ENCODE peak calls at places on chromosomes 4 and X, in nine cellular contexts. B is adrenal gland, W is A549, S is IMR-90, F is heart left ventricle, X is prostate gland, U is breast epithelium, D is Peyer's patch, I is lower leg skin. R is an unnamed sample.
A peak's percentile ranks its signal among the peaks of the same experiment; 100 is the strongest.

GRCh38 chrX:8404443-8404842 is 60.2 kb upstream of the VCX3B start:
- DNase-seq in I (no peak), X (peak; percentile 42), F (no peak), B (peak; percentile 18), S (no peak), U (no peak), D (no peak), W (no peak), R (no peak)

GRCh38 chrX:151082077-151082948 is 94.1 kb upstream of the GPR50 start:
- DNase-seq in U (peak; percentile 57), X (peak; percentile 14), S (peak; percentile 22), B (peak; percentile 64), W (peak; percentile 51), F (peak; percentile 76), D (peak; percentile 29), I (peak; percentile 19), R (peak; percentile 43)

GRCh38 chr4:181619651-181620050 is 623.6 kb upstream of the TENM3 start:
- DNase-seq in W (no peak), D (no peak), F (no peak), X (no peak), U (no peak), B (no peak), S (no peak), I (no peak), R (no peak)

GRCh38 chr4:2289955-2290333 is 28.0 kb upstream of the MXD4 start:
- DNase-seq in B (no peak), U (peak; percentile 40), X (no peak), W (no peak), I (no peak), S (no peak), F (peak; percentile 60), D (no peak), R (no peak)

GRCh38 chr4:176034936-176035335 is 30.7 kb upstream of the WDR17 start:
- DNase-seq in D (no peak), I (no peak), W (no peak), S (no peak), X (no peak), F (no peak), B (no peak), U (no peak), R (no peak)

GRCh38 chrX:112473654-112474053 is 206.1 kb downstream of the LHFPL1 start:
- DNase-seq in I (no peak), D (no peak), B (no peak), F (no peak), U (no peak), S (no peak), W (no peak), X (no peak), R (no peak)

GRCh38 chrX:100654256-100654655 is 10.3 kb downstream of the SRPX2 start:
- DNase-seq in S (peak; percentile 32), I (no peak), X (no peak), U (no peak), F (no peak), D (no peak), B (no peak), W (peak; percentile 47), R (no peak)

GRCh38 chr4:98620087-98620784 is 38.2 kb downstream of the TSPAN5 start:
- DNase-seq in I (no peak), W (no peak), B (no peak), U (no peak), X (no peak), F (no peak), D (no peak), S (no peak), R (no peak)

GRCh38 chr4:160143574-160143973 is 1040.7 kb downstream of the RAPGEF2 start:
- DNase-seq in U (no peak), B (no peak), W (no peak), S (no peak), D (no peak), F (no peak), I (no peak), X (no peak), R (no peak)

GRCh38 chrX:146481735-146482134 is 327.8 kb upstream of the CXorf51B start:
- DNase-seq in I (no peak), D (no peak), U (no peak), F (no peak), S (no peak), W (no peak), X (no peak), B (no peak), R (no peak)

GRCh38 chr4:77146426-77147399 is 10.3 kb upstream of the CCNG2 start:
- DNase-seq in I (no peak), F (no peak), W (peak; percentile 15), X (peak; percentile 52), D (no peak), B (no peak), U (no peak), S (no peak), R (no peak)

DNA sequence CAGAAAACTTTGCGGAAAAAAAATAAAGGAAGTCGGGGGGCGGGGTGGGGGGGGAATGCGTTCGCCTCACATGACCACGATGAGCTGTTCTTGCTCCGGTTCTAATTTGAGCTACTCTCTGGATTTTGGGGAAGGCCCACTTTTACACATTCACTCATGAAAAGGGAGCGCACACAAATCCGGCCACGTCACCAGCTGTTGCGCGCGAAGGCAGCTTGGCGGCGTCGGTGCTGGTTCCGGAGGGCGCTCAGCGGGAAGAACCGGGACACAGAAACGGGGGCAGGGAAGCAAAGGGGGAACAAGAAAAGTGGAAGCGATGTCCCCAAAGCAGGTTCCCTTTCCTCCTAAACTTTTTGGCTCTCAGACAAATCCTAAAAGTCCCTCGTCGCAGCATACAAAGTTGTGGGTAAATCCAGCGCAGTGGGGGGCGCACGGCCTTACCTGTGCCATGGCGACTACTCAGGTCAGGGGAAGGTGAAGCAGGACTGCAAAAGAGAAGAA is 590 bp downstream of the ANXA5 start:
- DNase-seq in I (peak; percentile 75), D (peak; percentile 67), F (peak; percentile 91), W (peak; percentile 63), X (peak; percentile 62), B (peak; percentile 88), U (peak; percentile 60), S (peak; percentile 85), R (no peak)
- TF ChIP-seq POLR2A in I (no peak), D (no peak), F (no peak), W (no peak), X (no peak), B (peak; percentile 67), U (no peak), S (peak; percentile 51), R (no peak)

GRCh38 chr4:56463711-56464110 is 3.7 kb upstream of the SRP72 start:
- DNase-seq in U (no peak), W (no peak), D (no peak), B (no peak), F (no peak), S (no peak), I (no peak), X (no peak), R (no peak)
- TF ChIP-seq POLR2A in U (no peak), W (no peak), D (no peak), B (no peak), F (no peak), S (no peak), I (no peak), X (no peak), R (no peak)

DNA sequence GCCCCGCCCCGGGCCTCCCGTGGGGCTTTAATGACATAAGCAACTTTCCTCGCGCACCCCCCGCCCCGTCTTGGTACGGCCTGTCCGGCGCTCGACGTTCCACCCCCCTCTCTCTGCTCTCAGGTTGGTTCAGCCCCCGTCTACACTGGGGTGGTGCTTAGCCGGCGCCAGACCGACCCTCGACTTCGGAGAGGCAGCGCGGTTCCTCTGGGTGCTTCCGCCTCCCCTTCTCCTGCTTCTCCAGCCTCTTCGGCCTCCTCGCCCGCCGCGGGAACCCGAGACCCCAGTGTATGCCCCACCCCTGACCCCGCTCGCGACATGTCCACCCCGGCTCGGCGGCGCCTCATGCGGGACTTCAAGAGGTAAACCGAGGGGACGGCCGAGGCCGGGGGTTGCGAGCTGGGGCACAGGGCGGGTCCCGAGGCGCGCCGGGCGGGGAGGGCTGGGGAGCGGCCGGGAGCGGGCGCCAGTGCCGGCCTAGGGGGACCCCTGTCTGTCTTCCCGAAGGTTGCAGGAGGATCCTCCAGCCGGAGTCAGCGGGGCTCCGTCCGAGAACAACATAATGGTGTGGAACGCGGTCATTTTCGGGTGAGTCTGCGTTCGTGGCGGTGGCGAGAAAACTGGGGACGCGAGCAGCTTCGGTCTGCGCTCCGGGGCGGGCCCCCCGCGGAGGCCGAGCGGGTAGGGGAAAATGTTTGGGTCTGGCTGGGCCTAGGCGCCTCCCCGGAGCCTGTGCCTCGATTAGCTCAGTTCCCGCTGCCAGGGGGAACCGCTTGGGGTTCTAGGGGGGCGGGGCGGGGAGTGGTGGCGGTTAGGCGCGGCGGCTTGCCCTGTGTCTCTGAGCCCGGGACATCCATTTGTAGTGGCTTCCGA is at the start of gene UBE2A:
- DNase-seq in S (peak; percentile 87), U (peak; percentile 79), W (peak; percentile 95), D (peak; percentile 90), I (peak; percentile 79), X (peak; percentile 82), F (peak; percentile 93), B (peak; percentile 92), R (peak; percentile 81)
- TF ChIP-seq POLR2A in S (peak; percentile 96), U (no peak), W (peak; percentile 95), D (peak; percentile 85), I (no peak), X (peak; percentile 61), F (peak; percentile 2), B (peak; percentile 85), R (peak; percentile 96)

DNA sequence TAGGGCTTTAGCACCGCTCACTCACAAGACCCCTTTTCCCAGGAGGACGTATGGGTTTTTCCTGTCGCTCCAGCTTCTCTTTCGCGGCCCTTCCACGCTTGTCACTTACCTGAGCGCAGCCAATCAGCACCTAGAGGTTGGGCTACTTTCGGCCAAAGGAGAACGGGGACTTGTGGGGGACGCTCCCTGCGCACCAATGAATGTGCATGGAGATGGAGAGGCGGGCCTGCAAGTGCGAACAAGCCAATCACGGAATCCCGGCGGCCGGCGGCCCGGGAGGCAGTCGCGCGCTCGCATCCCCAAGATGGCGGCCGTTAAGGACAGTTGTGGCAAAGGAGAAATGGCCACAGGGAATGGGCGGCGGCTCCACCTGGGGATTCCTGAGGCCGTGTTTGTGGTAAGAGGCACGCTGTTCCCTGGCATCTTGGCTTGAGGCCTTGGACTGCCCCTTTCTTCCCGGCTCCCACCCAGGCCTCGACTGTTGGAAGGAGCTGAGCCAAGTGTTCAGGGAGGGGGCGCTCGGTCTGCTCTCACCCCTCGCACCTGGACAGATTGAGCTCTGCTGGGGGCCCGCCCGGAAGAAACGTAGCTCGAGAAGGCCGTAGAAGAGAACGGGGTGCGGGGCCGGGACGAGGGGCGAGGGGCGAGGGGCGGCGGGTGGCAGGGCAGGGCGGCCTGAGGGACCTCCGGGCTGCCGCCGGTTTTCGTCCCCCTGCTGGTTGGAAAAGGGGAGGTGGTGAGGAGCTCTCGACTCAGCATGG is at the start of gene VBP1:
- DNase-seq in I (peak; percentile 91), B (peak; percentile 92), F (peak; percentile 92), D (peak; percentile 88), S (peak; percentile 96), W (peak; percentile 98), X (peak; percentile 92), U (peak; percentile 84), R (peak; percentile 82)
- TF ChIP-seq POLR2A in I (no peak), B (peak; percentile 44), F (no peak), D (no peak), S (peak; percentile 64), W (peak; percentile 66), X (peak; percentile 40), U (no peak), R (peak; percentile 62)